ENCODE peak calls at places on chromosomes 1 and 21, in six cellular contexts. Q, J, X, D, H and A are unnamed samples.
A peak's percentile ranks its signal among the peaks of the same experiment; 100 is the strongest.

GRCh38 chr21:38202811-38203210 is 54.0 kb upstream of the KCNJ15 start:
- DNase-seq in X (no peak), D (no peak), Q (no peak), J (no peak), H (no peak), A (no peak)

GRCh38 chr21:42187976-42188653 is 30.8 kb upstream of the ABCG1 start:
- DNase-seq in H (peak; percentile 84), D (no peak), Q (no peak), X (peak; percentile 40), J (no peak), A (no peak)

GRCh38 chr1:153389394-153389793 is 1.5 kb downstream of the S100A8 start:
- DNase-seq in H (no peak), D (no peak), Q (no peak), J (no peak), X (no peak), A (no peak)

GRCh38 chr21:44730951-44731579 is 19.7 kb upstream of the TSPEAR start:
- DNase-seq in H (no peak), X (no peak), J (no peak), Q (no peak), D (no peak), A (no peak)

GRCh38 chr1:23559985-23560755 is 869 bp upstream of the ID3 start:
- DNase-seq in J (no peak), H (no peak), D (no peak), X (no peak), Q (no peak), A (no peak)

GRCh38 chr1:160400284-160400645 is at the start of gene VANGL2:
- DNase-seq in Q (no peak), X (no peak), H (peak; percentile 55), J (no peak), D (peak; percentile 23), A (no peak)

GRCh38 chr1:197092491-197093023 is 25.5 kb upstream of the F13B start:
- DNase-seq in D (no peak), X (no peak), H (no peak), J (no peak), Q (no peak), A (no peak)

GRCh38 chr1:20124451-20125057 is 5.2 kb upstream of the PLA2G2D start:
- DNase-seq in J (no peak), D (peak; percentile 8), Q (peak; percentile 68), X (no peak), H (no peak), A (peak; percentile 26)

GRCh38 chr1:29368936-29369932 is 132.9 kb downstream of the PTPRU start:
- DNase-seq in J (no peak), Q (no peak), X (no peak), D (no peak), H (no peak), A (no peak)